ENCODE peak calls at places on chromosomes 3 and 15, in eight cellular contexts. O is PC-3, T is breast epithelium, J is transverse colon, H is sigmoid colon, R is cardiac muscle cell, N is left ventricle myocardium inferior, F is GM23248. V is an unnamed sample. For H3K4me1, the result is how much of the 10 kb centered on the place peaks cover.

GRCh38 chr3:58429657-58430056 is 4.0 kb downstream of the PDHB start:
- DNase-seq in O (no peak), T (no peak), J (no peak), H (no peak), R (no peak), N (no peak), F (peak), V (no peak)

GRCh38 chr15:43150171-43150929 is 17.0 kb downstream of the TMEM62 start:
- DNase-seq in O (peak), T (no peak), J (no peak), H (no peak), R (no peak), N (no peak), F (peak), V (no peak)

GRCh38 chr3:139308156-139309017 is 35.4 kb upstream of the MRPS22 start:
- DNase-seq in O (peak), T (no peak), J (no peak), H (no peak), R (no peak), N (no peak), F (no peak), V (no peak)

GRCh38 chr3:196697270-196697669 is 14.8 kb downstream of the CEP19 start:
- DNase-seq in O (no peak), T (no peak), J (no peak), H (no peak), R (no peak), N (no peak), F (no peak), V (no peak)

GRCh38 chr3:102182162-102182561 is 252.7 kb upstream of the ZPLD1 start:
- DNase-seq in O (no peak), T (no peak), J (no peak), H (no peak), R (no peak), N (no peak), F (peak), V (no peak)

GRCh38 chr3:140363801-140364200 is 314.1 kb upstream of the TRIM42 start:
- DNase-seq in O (no peak), T (no peak), J (no peak), H (no peak), R (peak), N (peak), F (peak), V (no peak)

GRCh38 chr3:47380026-47380600 is 708 bp upstream of the PTPN23 start:
- DNase-seq in O (no peak), T (no peak), J (peak), H (no peak), R (no peak), N (no peak), F (no peak), V (no peak)

GRCh38 chr3:141835557-141836224 is 40.8 kb upstream of the ATP1B3 start:
- DNase-seq in O (peak), T (no peak), J (no peak), H (no peak), R (no peak), N (no peak), F (no peak), V (no peak)

GRCh38 chr15:87604857-87605446 is 651.6 kb downstream of the NTRK3 start:
- DNase-seq in O (peak), T (no peak), J (no peak), H (no peak), R (peak), N (no peak), F (peak), V (no peak)

GRCh38 chr15:73924258-73924921 is 1.9 kb upstream of the LOXL1 start:
- DNase-seq in O (peak), T (no peak), J (no peak), H (no peak), R (no peak), N (peak), F (peak), V (no peak)

GRCh38 chr3:182908471-182908870 is 71.9 kb downstream of the DCUN1D1 start:
- DNase-seq in O (no peak), T (no peak), J (no peak), H (no peak), R (no peak), N (no peak), F (peak), V (no peak)

GRCh38 chr15:93968773-93969172 is 262.6 kb upstream of the MCTP2 start:
- DNase-seq in O (no peak), T (no peak), J (no peak), H (no peak), R (no peak), N (no peak), F (no peak), V (no peak)

GRCh38 chr15:71776304-71776703 is 34.0 kb upstream of the NR2E3 start:
- DNase-seq in O (no peak), T (no peak), J (no peak), H (no peak), R (no peak), N (no peak), F (no peak), V (no peak)

GRCh38 chr3:37256447-37256846 is 82.1 kb upstream of the LRRFIP2 start:
- DNase-seq in O (peak), T (no peak), J (no peak), H (no peak), R (no peak), N (no peak), F (peak), V (no peak)

GRCh38 chr3:72960812-72961518 is 35.6 kb upstream of the PPP4R2 start:
- DNase-seq in O (no peak), T (no peak), J (peak), H (no peak), R (peak), N (peak), F (peak), V (no peak)

GRCh38 chr3:141840737-141841544 is 35.5 kb upstream of the ATP1B3 start:
- DNase-seq in O (peak), T (no peak), J (no peak), H (no peak), R (no peak), N (no peak), F (peak), V (no peak)

GRCh38 chr3:128497305-128498126 is 4.5 kb upstream of the GATA2 start:
- DNase-seq in O (peak), T (no peak), J (peak), H (peak), R (peak), N (peak), F (peak), V (peak)

GRCh38 chr3:172549144-172549543 is 25.9 kb upstream of the TNFSF10 start:
- DNase-seq in O (no peak), T (no peak), J (no peak), H (no peak), R (no peak), N (no peak), F (no peak), V (no peak)

GRCh38 chr3:176160997-176161396 is 1036.3 kb downstream of the TBL1XR1 start:
- DNase-seq in O (no peak), T (no peak), J (no peak), H (no peak), R (no peak), N (no peak), F (no peak), V (no peak)

GRCh38 chr15:85588657-85589056 is 206.1 kb downstream of the KLHL25 start:
- DNase-seq in O (no peak), T (no peak), J (no peak), H (no peak), R (peak), N (no peak), F (peak), V (no peak)

GRCh38 chr15:85591622-85592021 is 203.1 kb downstream of the KLHL25 start:
- DNase-seq in O (no peak), T (no peak), J (no peak), H (no peak), R (no peak), N (no peak), F (no peak), V (no peak)

GRCh38 chr15:85589873-85590272 is 204.9 kb downstream of the KLHL25 start:
- DNase-seq in O (peak), T (no peak), J (no peak), H (no peak), R (no peak), N (no peak), F (peak), V (no peak)

GRCh38 chr15:85584791-85585360 is 204.5 kb downstream of the AKAP13 start:
- DNase-seq in O (no peak), T (no peak), J (no peak), H (no peak), R (no peak), N (no peak), F (no peak), V (no peak)

DNA sequence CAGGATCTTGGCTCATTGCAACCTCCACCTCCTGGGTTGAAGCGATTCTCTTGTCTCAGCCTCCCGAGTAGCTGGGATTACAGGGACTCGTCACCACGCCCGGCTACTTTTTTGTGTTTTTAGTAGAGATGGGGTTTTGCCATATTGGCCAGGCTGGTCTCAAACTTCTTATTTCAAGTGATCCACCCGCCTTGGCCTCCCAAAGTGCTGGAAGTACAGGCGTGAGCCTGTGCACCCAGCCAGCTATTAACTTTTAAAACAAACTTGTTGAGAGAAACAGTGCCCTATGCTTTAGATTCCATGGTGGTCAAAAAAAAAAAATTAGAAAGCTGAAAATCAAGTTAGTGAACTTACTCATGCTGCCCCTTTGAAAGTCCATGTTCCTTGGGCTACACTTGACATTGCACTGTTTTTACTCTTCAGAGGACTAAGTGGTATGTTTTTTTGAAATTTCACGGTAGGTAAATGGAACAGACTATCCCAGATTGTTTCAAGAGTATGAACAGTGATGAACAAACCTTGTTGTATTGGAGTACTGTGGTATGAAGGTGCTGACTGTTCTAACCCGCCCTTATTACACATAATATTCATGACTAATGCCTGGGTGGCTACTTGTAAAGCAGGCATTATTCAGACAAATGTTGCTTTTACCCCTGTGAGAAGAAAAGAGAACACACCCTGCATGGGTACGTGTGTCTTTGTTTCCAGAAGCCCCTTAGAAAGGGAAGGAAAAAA is 206.9 kb downstream of the KLHL25 start:
- DNase-seq in O (peak), T (no peak), J (no peak), H (no peak), R (no peak), N (no peak), F (peak), V (no peak)
- H3K4me1 ChIP-seq in O (half or more), T (under half), J (half or more), H (under half), R (under half), N (half or more), F (half or more), V (under half)

GRCh38 chr15:40097096-40097967 is 11.3 kb downstream of the BMF start:
- DNase-seq in O (no peak), T (no peak), J (no peak), H (no peak), R (no peak), N (no peak), F (no peak), V (no peak)

GRCh38 chr15:40098489-40099261 is 10.0 kb downstream of the BMF start:
- DNase-seq in O (peak), T (peak), J (peak), H (peak), R (peak), N (peak), F (peak), V (peak)

GRCh38 chr15:40096094-40096876 is 12.4 kb downstream of the BMF start:
- DNase-seq in O (no peak), T (no peak), J (no peak), H (no peak), R (no peak), N (no peak), F (no peak), V (no peak)

GRCh38 chr15:40100133-40100946 is 8.3 kb downstream of the BMF start:
- DNase-seq in O (no peak), T (no peak), J (no peak), H (no peak), R (no peak), N (no peak), F (no peak), V (no peak)

DNA sequence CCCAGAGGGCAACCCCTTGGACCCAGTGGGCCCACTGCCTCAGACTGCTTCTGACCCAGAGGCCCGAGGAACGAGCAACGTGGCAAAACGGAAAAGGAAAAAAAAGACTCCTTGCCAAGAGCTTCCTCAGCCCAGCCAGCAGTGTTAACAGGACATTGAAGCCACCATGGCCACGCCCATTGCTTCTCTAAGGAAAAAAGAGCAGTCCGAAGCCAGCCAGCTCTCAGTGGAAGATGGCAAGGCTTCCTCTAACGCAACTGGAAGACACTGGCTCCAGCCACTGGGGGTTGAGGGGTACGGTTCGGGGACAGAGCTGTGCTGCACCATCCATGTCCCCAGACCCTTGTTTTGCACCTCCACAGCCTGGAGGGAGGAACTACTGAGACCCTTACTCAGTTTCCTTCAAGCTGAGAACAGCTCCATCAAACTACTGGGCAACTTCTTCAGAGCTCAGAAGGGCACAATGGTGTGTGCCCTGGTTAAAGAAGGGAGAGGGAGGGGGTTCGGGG is 10.7 kb downstream of the BMF start:
- DNase-seq in O (no peak), T (no peak), J (peak), H (peak), R (no peak), N (peak), F (peak), V (no peak)
- H3K4me1 ChIP-seq in O (half or more), T (under half), J (half or more), H (half or more), R (half or more), N (half or more), F (under half), V (under half)

DNA sequence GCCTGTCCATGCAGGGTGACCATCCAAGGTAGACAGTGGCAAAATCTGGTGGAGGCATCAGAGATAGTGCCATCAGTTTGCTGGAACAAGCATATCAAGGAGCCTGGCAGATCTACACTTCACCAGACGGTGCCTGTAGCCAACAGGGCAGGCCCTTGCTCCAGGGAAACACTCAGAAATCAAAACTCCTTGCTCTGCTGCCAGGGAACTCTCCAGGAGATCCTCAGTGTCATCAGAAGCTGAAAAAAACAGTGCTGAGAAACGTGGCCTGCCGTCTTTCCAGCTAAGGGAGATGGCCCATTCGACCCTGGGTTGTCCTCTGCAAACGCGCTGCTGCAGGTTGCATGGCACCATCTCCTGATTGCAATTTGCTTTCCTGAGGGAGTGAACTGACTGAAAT is 30.5 kb upstream of the ATP13A3 start:
- DNase-seq in O (no peak), T (no peak), J (no peak), H (no peak), R (no peak), N (no peak), F (no peak), V (no peak)
- H3K4me1 ChIP-seq in O (under half), T (under half), J (under half), H (under half), R (under half), N (under half), F (under half), V (under half)

GRCh38 chr15:99434506-99435137 is 131.2 kb upstream of the MEF2A start:
- DNase-seq in O (no peak), T (no peak), J (no peak), H (peak), R (no peak), N (no peak), F (no peak), V (no peak)

GRCh38 chr15:99433757-99434211 is 132.0 kb upstream of the MEF2A start:
- DNase-seq in O (no peak), T (peak), J (no peak), H (peak), R (no peak), N (no peak), F (no peak), V (no peak)

GRCh38 chr15:99435761-99436346 is 129.9 kb upstream of the MEF2A start:
- DNase-seq in O (peak), T (peak), J (peak), H (peak), R (no peak), N (no peak), F (peak), V (no peak)

GRCh38 chr15:99436472-99437314 is 129.1 kb upstream of the MEF2A start:
- DNase-seq in O (no peak), T (no peak), J (no peak), H (peak), R (no peak), N (no peak), F (no peak), V (no peak)

DNA sequence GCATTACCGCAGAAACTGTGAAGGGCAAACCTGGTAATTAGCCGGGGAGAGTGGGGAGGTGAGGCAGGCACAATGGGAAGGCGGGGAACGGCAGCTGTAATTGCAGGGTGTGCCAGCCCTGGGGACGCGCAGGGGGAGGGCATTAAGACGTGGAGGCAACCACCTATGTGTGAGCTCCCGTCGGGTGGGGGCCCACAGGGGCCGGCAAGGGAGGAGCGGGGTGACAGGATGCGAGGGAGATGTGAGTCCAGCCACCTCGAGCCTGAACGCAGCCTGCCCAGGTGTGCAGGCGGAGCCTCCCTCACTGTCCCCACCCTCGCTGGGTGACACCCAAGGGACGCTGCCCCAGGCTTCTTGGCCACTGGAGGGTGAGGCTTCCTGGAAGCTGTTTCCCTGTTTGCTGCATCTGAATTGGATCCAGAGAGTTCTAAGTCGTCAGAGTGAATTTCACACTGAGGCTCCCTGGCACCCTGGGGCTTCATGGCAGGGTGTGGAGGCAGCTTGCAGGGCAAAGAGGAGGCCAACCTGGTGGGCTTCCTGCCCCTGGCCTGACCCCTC is 130.6 kb upstream of the MEF2A start:
- DNase-seq in O (peak), T (peak), J (peak), H (peak), R (no peak), N (no peak), F (no peak), V (no peak)
- H3K4me1 ChIP-seq in O (under half), T (under half), J (under half), H (under half), R (under half), N (half or more), F (under half), V (half or more)

DNA sequence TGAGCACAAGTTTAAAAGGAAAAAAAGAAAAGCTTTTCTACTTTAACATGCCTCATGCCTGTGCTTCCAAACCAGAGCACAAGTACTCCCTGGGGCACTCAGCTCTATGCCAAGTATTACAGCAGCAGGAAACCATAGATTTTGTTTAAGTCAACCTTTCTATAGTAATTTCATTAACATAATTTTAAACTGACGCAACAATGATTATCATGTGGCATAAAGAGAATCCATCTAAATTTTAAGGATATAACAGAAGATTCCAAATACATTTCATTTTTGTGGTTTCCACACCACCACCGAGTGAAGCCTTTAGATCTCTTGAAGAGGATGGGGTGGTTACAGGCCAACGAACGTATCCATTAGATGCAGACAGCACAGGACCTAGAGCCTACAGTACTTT is 112.1 kb downstream of the TNIK start:
- DNase-seq in O (no peak), T (no peak), J (no peak), H (no peak), R (no peak), N (no peak), F (no peak), V (no peak)
- H3K4me1 ChIP-seq in O (under half), T (under half), J (under half), H (under half), R (under half), N (half or more), F (under half), V (under half)

DNA sequence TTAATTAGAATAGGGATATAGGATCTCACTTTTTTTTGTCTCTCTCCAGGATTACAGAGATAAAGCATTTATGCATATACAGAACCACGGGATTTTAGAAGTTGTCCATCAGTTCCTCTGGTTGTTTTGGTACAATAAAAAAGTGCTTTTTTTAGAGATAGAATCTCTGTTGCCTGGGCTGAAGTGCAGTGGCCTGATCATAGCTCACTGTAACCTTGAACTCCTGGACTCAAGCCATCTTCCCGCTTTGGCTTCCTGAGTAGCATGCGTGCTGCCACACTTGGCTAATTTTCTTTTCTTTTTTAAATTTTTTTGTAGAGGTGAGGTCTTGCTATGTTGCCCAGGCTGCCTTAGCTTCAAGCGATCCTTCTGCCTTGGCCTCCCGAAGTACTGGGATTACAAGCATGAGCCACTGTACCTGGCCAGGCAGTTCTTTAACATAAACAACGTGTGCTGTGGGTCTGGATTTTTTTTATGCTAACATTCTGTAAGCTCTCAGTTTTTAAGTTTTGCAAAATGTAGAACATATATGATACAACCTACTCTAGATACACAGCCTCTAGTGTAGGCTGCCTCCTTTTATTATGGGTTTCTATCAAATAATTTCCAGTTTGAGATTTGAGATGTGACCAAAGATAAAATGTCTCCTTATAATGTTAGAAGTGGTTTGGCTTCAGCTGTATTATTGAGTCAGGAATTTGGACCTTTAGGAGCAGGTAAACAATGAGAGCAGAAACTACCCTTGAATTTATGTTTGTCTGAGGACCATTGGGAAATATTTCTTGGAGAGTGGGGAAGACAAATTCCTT is 57.4 kb upstream of the ULK4 start:
- DNase-seq in O (no peak), T (no peak), J (peak), H (no peak), R (no peak), N (no peak), F (no peak), V (no peak)
- H3K4me1 ChIP-seq in O (under half), T (under half), J (half or more), H (half or more), R (under half), N (half or more), F (half or more), V (under half)

GRCh38 chr15:60385620-60386552 is 11.9 kb downstream of the ANXA2 start:
- DNase-seq in O (no peak), T (no peak), J (no peak), H (no peak), R (no peak), N (no peak), F (peak), V (no peak)
- H3K4me1 ChIP-seq in O (half or more), T (under half), J (under half), H (under half), R (under half), N (half or more), F (half or more), V (under half)

V was measured in CD8-positive, alpha-beta T cell.